ENCODE peak calls at places on chromosome 1, in four cellular contexts. One of them, this sample, is unnamed.

GRCh38 chr1:213988639-213989070 is 882 bp downstream of the PROX1 start:
- DNase-seq in HCT116: no peak
- DNase-seq in K562: no peak
- DNase-seq in HepG2: no peak
- DNase-seq in this sample: no peak

GRCh38 chr1:115980998-115981993 is 5.0 kb downstream of the SLC22A15 start:
- DNase-seq in HCT116: peak; percentile 42
- DNase-seq in K562: peak; percentile 65
- DNase-seq in HepG2: peak; percentile 35
- DNase-seq in this sample: peak; percentile 28

GRCh38 chr1:20165522-20165951 is 20.4 kb upstream of the UBXN10 start:
- DNase-seq in HCT116: peak; percentile 16
- DNase-seq in K562: peak; percentile 46
- DNase-seq in HepG2: peak; percentile 35
- DNase-seq in this sample: no peak

GRCh38 chr1:234956821-234957329 is 171.8 kb downstream of the TOMM20 start:
- DNase-seq in HCT116: no peak
- DNase-seq in K562: peak; percentile 81
- DNase-seq in HepG2: peak; percentile 80
- DNase-seq in this sample: no peak

GRCh38 chr1:205118810-205119209 is 3.0 kb downstream of the RBBP5 start:
- DNase-seq in HCT116: no peak
- DNase-seq in K562: no peak
- DNase-seq in HepG2: no peak
- DNase-seq in this sample: no peak

GRCh38 chr1:55285849-55286248 is 70.7 kb upstream of the USP24 start:
- DNase-seq in HCT116: peak; percentile 57
- DNase-seq in K562: no peak
- DNase-seq in HepG2: no peak
- DNase-seq in this sample: no peak

GRCh38 chr1:212979340-212980122 is 29.2 kb downstream of the VASH2 start:
- DNase-seq in HCT116: no peak
- DNase-seq in K562: no peak
- DNase-seq in HepG2: no peak
- DNase-seq in this sample: no peak

GRCh38 chr1:73778511-73778910 is 419.5 kb downstream of the LRRIQ3 start:
- DNase-seq in HCT116: no peak
- DNase-seq in K562: no peak
- DNase-seq in HepG2: no peak
- DNase-seq in this sample: no peak

GRCh38 chr1:230977781-230978490 is 725 bp downstream of the TTC13 start:
- DNase-seq in HCT116: peak; percentile 19
- DNase-seq in K562: peak; percentile 55
- DNase-seq in HepG2: peak; percentile 55
- DNase-seq in this sample: no peak

GRCh38 chr1:226671268-226671667 is 67.8 kb downstream of the ITPKB start:
- DNase-seq in HCT116: no peak
- DNase-seq in K562: no peak
- DNase-seq in HepG2: no peak
- DNase-seq in this sample: no peak

GRCh38 chr1:203378529-203379271 is 27.8 kb upstream of the FMOD start:
- DNase-seq in HCT116: no peak
- DNase-seq in K562: no peak
- DNase-seq in HepG2: no peak
- DNase-seq in this sample: no peak

GRCh38 chr1:212566522-212567479 is 41.8 kb upstream of the ATF3 start:
- DNase-seq in HCT116: peak; percentile 45
- DNase-seq in K562: peak; percentile 32
- DNase-seq in HepG2: peak; percentile 14
- DNase-seq in this sample: peak; percentile 24

GRCh38 chr1:152035406-152036315 is 1.1 kb downstream of the S100A11 start:
- DNase-seq in HCT116: no peak
- DNase-seq in K562: peak; percentile 33
- DNase-seq in HepG2: no peak
- DNase-seq in this sample: no peak
- TF ChIP-seq CTCF in HCT116: no peak
- TF ChIP-seq CTCF in K562: no peak
- TF ChIP-seq CTCF in HepG2: no peak
- TF ChIP-seq CTCF in this sample: no peak

GRCh38 chr1:169943963-169944526 is 50.3 kb upstream of the SCYL3 start:
- DNase-seq in HCT116: no peak
- DNase-seq in K562: no peak
- DNase-seq in HepG2: no peak
- DNase-seq in this sample: no peak

GRCh38 chr1:169945171-169945570 is 51.5 kb upstream of the SCYL3 start:
- DNase-seq in HCT116: no peak
- DNase-seq in K562: no peak
- DNase-seq in HepG2: no peak
- DNase-seq in this sample: no peak

GRCh38 chr1:169944621-169945020 is 50.9 kb upstream of the SCYL3 start:
- DNase-seq in HCT116: no peak
- DNase-seq in K562: no peak
- DNase-seq in HepG2: no peak
- DNase-seq in this sample: no peak

GRCh38 chr1:169941982-169942830 is 48.5 kb upstream of the SCYL3 start:
- DNase-seq in HCT116: no peak
- DNase-seq in K562: no peak
- DNase-seq in HepG2: no peak
- DNase-seq in this sample: no peak
- TF ChIP-seq TCF7L2 in HCT116: no peak
- TF ChIP-seq TCF7L2 in K562: no peak
- TF ChIP-seq TCF7L2 in HepG2: no peak
- TF ChIP-seq TCF7L2 in this sample: peak; percentile 99

DNA sequence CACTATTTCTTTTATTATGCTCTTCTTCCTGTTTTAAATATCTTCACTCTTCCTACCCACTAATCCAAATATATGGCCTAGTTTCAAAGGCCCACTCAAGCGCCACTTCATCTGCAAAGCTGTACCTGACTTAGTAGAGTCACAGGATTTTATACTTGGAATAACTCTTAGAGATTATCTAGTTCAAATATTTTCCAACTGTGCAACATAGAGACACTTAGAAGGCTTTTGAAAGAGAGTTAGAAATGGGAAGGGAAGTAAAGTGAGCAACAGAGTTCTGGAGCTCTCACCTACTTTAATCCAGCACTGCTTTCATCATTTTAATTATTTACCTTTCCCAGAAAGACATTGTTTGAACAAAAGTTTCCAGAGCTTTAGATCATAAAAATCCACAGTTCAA is 97.1 kb upstream of the LYPLAL1 start:
- DNase-seq in HCT116: no peak
- DNase-seq in K562: no peak
- DNase-seq in HepG2: no peak
- DNase-seq in this sample: no peak
- H3K27ac ChIP-seq in HCT116: no peak overlapping the region
- H3K27ac ChIP-seq in K562: no peak overlapping the region
- H3K27ac ChIP-seq in HepG2: no peak overlapping the region
- H3K27ac ChIP-seq in this sample: no peak overlapping the region

GRCh38 chr1:88678405-88678804 is 5.7 kb upstream of the PKN2 start:
- DNase-seq in HCT116: no peak
- DNase-seq in K562: peak; percentile 16
- DNase-seq in HepG2: no peak
- DNase-seq in this sample: no peak

GRCh38 chr1:88683516-88683847 is 591 bp upstream of the PKN2 start:
- DNase-seq in HCT116: no peak
- DNase-seq in K562: no peak
- DNase-seq in HepG2: no peak
- DNase-seq in this sample: no peak

GRCh38 chr1:88680446-88680845 is 3.6 kb upstream of the PKN2 start:
- DNase-seq in HCT116: no peak
- DNase-seq in K562: no peak
- DNase-seq in HepG2: no peak
- DNase-seq in this sample: no peak

GRCh38 chr1:88683848-88684481 is at the start of gene PKN2:
- DNase-seq in HCT116: peak; percentile 97
- DNase-seq in K562: peak; percentile 94
- DNase-seq in HepG2: peak; percentile 96
- DNase-seq in this sample: peak; percentile 88

GRCh38 chr1:88681223-88681622 is 2.9 kb upstream of the PKN2 start:
- DNase-seq in HCT116: no peak
- DNase-seq in K562: no peak
- DNase-seq in HepG2: no peak
- DNase-seq in this sample: no peak
- TF ChIP-seq CTCF in HCT116: no peak
- TF ChIP-seq CTCF in K562: no peak
- TF ChIP-seq CTCF in HepG2: no peak
- TF ChIP-seq CTCF in this sample: no peak

GRCh38 chr1:180962178-180962577 is 49.5 kb downstream of the KIAA1614 start:
- DNase-seq in HCT116: no peak
- DNase-seq in K562: no peak
- DNase-seq in HepG2: no peak
- DNase-seq in this sample: no peak
- TF ChIP-seq TCF7L2 in HCT116: no peak
- TF ChIP-seq TCF7L2 in K562: no peak
- TF ChIP-seq TCF7L2 in HepG2: no peak
- TF ChIP-seq TCF7L2 in this sample: no peak

GRCh38 chr1:153958111-153958960 is at the start of gene CRTC2:
- DNase-seq in HCT116: peak; percentile 95
- DNase-seq in K562: peak; percentile 89
- DNase-seq in HepG2: peak; percentile 96
- DNase-seq in this sample: peak; percentile 97

GRCh38 chr1:153958961-153959260 is 499 bp upstream of the CRTC2 start:
- DNase-seq in HCT116: no peak
- DNase-seq in K562: no peak
- DNase-seq in HepG2: no peak
- DNase-seq in this sample: no peak

GRCh38 chr1:153959454-153959853 is 1.0 kb upstream of the CRTC2 start:
- DNase-seq in HCT116: no peak
- DNase-seq in K562: no peak
- DNase-seq in HepG2: no peak
- DNase-seq in this sample: no peak

GRCh38 chr1:153957744-153958110 is 685 bp downstream of the CRTC2 start:
- DNase-seq in HCT116: no peak
- DNase-seq in K562: no peak
- DNase-seq in HepG2: no peak
- DNase-seq in this sample: no peak

DNA sequence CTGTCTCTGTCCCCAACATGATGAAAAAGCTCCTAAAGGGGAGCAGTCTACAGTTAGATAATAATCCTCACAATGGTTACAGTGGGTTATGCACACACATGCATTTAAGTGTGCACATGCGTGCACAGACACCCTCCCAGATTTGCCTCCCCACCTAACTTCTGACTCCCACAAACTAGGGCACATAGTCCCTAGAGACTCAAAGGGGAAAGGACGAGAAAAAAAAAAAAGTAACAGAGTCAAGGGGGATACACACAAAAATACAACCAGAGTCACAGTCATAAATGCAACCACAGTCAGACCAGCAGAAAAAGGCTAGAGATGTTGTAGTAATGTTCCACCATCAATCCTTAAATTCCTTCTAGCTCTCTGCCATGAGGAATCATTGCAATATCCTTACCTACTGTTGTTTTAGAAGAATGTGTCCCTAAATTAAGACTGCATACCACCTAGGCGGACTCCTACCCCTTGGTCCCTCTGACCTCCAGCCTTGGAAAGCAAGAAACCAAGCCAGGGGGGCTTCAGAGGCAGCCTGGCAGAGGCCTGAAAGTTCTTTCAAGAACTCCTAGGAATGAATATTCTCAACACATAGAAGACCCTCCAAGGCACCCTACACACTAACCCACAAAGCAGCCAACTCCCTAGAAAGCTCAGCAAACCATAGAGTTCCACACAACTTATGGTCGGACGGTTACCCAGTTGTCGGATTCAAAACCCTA is 1.3 kb downstream of the CRTC2 start:
- DNase-seq in HCT116: no peak
- DNase-seq in K562: no peak
- DNase-seq in HepG2: no peak
- DNase-seq in this sample: no peak
- H3K27ac ChIP-seq in HCT116: peak overlapping the region; percentile 94
- H3K27ac ChIP-seq in K562: peak overlapping the region; percentile 83
- H3K27ac ChIP-seq in HepG2: peak overlapping the region; percentile 75
- H3K27ac ChIP-seq in this sample: peak overlapping the region; percentile 86

This sample was measured in Panc1.